ENCODE peak calls at places on chromosomes 4 and X, in six cellular contexts. R is GM12865, O is NCI-H1694 treated with DMSO at 0.1 percent for 48 hours, P is LoVo, M is H54, H is ecto neural progenitor cell. I is an unnamed sample.

GRCh38 chr4:127936974-127937373 is 28.0 kb downstream of the MFSD8 start:
- DNase-seq in R (no peak), O (no peak), P (no peak), M (peak; percentile 3), H (no peak), I (no peak)

GRCh38 chrX:3227526-3227925 is 118.9 kb downstream of the MXRA5 start:
- DNase-seq in R (no peak), O (no peak), P (no peak), M (no peak), H (no peak), I (no peak)

GRCh38 chr4:8568068-8568668 is 12.0 kb upstream of the GPR78 start:
- DNase-seq in R (no peak), O (no peak), P (no peak), M (no peak), H (no peak), I (no peak)

GRCh38 chrX:19981987-19982386 is 8.9 kb downstream of the BCLAF3 start:
- DNase-seq in R (no peak), O (no peak), P (no peak), M (no peak), H (no peak), I (no peak)

GRCh38 chr4:44071959-44072955 is 376.4 kb downstream of the KCTD8 start:
- DNase-seq in R (no peak), O (no peak), P (no peak), M (no peak), H (no peak), I (no peak)

GRCh38 chrX:27600686-27601085 is 10.5 kb downstream of the DCAF8L2 start:
- DNase-seq in R (no peak), O (no peak), P (no peak), M (no peak), H (no peak), I (no peak)

GRCh38 chrX:17374619-17375360 is at the start of gene NHS:
- DNase-seq in R (no peak), O (no peak), P (peak; percentile 64), M (peak; percentile 27), H (peak; percentile 86), I (no peak)

GRCh38 chrX:2696698-2697215 is 5.7 kb downstream of the CD99 start:
- DNase-seq in R (peak; percentile 82), O (no peak), P (no peak), M (no peak), H (no peak), I (peak; percentile 91)

GRCh38 chr4:15376594-15376993 is 51.2 kb upstream of the C1QTNF7 start:
- DNase-seq in R (no peak), O (no peak), P (no peak), M (no peak), H (no peak), I (no peak)

GRCh38 chr4:7394681-7395451 is 39.9 kb downstream of the PSAPL1 start:
- DNase-seq in R (no peak), O (no peak), P (no peak), M (no peak), H (peak; percentile 43), I (no peak)

GRCh38 chrX:54452920-54453319 is 12.7 kb downstream of the TSR2 start:
- DNase-seq in R (peak; percentile 8), O (peak; percentile 23), P (no peak), M (no peak), H (peak; percentile 51), I (no peak)

GRCh38 chrX:129039176-129039575 is 484.1 kb downstream of the SMARCA1 start:
- DNase-seq in R (no peak), O (no peak), P (no peak), M (no peak), H (no peak), I (no peak)

GRCh38 chrX:149453030-149453429 is 52.1 kb downstream of the IDS start:
- DNase-seq in R (no peak), O (no peak), P (peak; percentile 28), M (peak; percentile 10), H (no peak), I (no peak)

I was measured in GM12864.